ENCODE peak calls at places on chromosomes 11 and 22, in seven cellular contexts. U is CD8-positive, alpha-beta T cell; B is pancreas; S is RWPE1; C is AG09309; L is spleen; I is OCI-LY7. R is an unnamed sample.

GRCh38 chr11:35144103-35144741 is 5.3 kb downstream of the CD44 start:
- DNase-seq in U (peak; percentile 35), B (no peak), S (peak; percentile 80), C (peak; percentile 35), L (peak; percentile 89), I (peak; percentile 81), R (peak; percentile 60)

GRCh38 chr11:8389034-8389996 is 125.6 kb upstream of the LMO1 start:
- DNase-seq in U (no peak), B (peak; percentile 17), S (no peak), C (no peak), L (no peak), I (no peak), R (no peak)

GRCh38 chr11:12235945-12236743 is 125.8 kb downstream of the MICAL2 start:
- DNase-seq in U (no peak), B (no peak), S (peak; percentile 42), C (peak; percentile 68), L (no peak), I (peak; percentile 41), R (peak; percentile 62)

GRCh38 chr11:86486261-86487030 is 111.8 kb downstream of the CCDC81 start:
- DNase-seq in U (no peak), B (no peak), S (no peak), C (no peak), L (peak; percentile 80), I (no peak), R (no peak)

GRCh38 chr11:72828081-72828567 is 13.9 kb downstream of the ATG16L2 start:
- DNase-seq in U (no peak), B (no peak), S (no peak), C (no peak), L (no peak), I (no peak), R (peak; percentile 28)

GRCh38 chr11:30740071-30740470 is 153.9 kb upstream of the MPPED2 start:
- DNase-seq in U (no peak), B (no peak), S (no peak), C (no peak), L (no peak), I (no peak), R (no peak)

GRCh38 chr11:130625907-130626306 is 177.5 kb downstream of the ADAMTS15 start:
- DNase-seq in U (no peak), B (no peak), S (no peak), C (no peak), L (no peak), I (no peak), R (no peak)

GRCh38 chr11:16262645-16262955 is 93.7 kb downstream of the SOX6 start:
- DNase-seq in U (no peak), B (no peak), S (no peak), C (no peak), L (no peak), I (no peak), R (no peak)

GRCh38 chr11:86207413-86207812 is 37.1 kb upstream of the EED start:
- DNase-seq in U (no peak), B (no peak), S (no peak), C (no peak), L (no peak), I (no peak), R (no peak)

GRCh38 chr22:30822216-30823014 is 127.7 kb downstream of the OSBP2 start:
- DNase-seq in U (no peak), B (no peak), S (peak; percentile 22), C (no peak), L (no peak), I (no peak), R (no peak)

GRCh38 chr11:35853871-35854270 is 90.0 kb upstream of the LDLRAD3 start:
- DNase-seq in U (no peak), B (no peak), S (no peak), C (no peak), L (no peak), I (no peak), R (no peak)

GRCh38 chr11:105168457-105168856 is 28.9 kb upstream of the CARD18 start:
- DNase-seq in U (no peak), B (no peak), S (no peak), C (no peak), L (no peak), I (no peak), R (no peak)

GRCh38 chr11:44016546-44017442 is 31.0 kb upstream of the ACCSL start:
- DNase-seq in U (no peak), B (no peak), S (no peak), C (no peak), L (no peak), I (no peak), R (no peak)

GRCh38 chr11:118607401-118608267 is at the start of gene PHLDB1:
- DNase-seq in U (no peak), B (peak; percentile 62), S (peak; percentile 71), C (no peak), L (peak; percentile 84), I (peak; percentile 18), R (peak; percentile 65)

GRCh38 chr22:27260087-27260730 is 541.3 kb downstream of the MN1 start:
- DNase-seq in U (no peak), B (no peak), S (no peak), C (no peak), L (no peak), I (no peak), R (no peak)

GRCh38 chr11:62851807-62852522 is 12.6 kb upstream of the WDR74 start:
- DNase-seq in U (no peak), B (no peak), S (no peak), C (no peak), L (no peak), I (peak; percentile 41), R (no peak)

GRCh38 chr11:46277313-46277622 is 194 bp upstream of the CREB3L1 start:
- DNase-seq in U (no peak), B (no peak), S (peak; percentile 46), C (no peak), L (no peak), I (no peak), R (no peak)

GRCh38 chr11:122882809-122883681 is 486 bp downstream of the JHY start:
- DNase-seq in U (peak; percentile 13), B (peak; percentile 47), S (peak; percentile 36), C (no peak), L (peak; percentile 85), I (no peak), R (peak; percentile 60)

GRCh38 chr11:118138839-118139420 is 13.7 kb downstream of the SCN4B start:
- DNase-seq in U (no peak), B (no peak), S (no peak), C (no peak), L (no peak), I (no peak), R (no peak)

GRCh38 chr11:55719608-55720160 is 53.6 kb upstream of the OR5D13 start:
- DNase-seq in U (no peak), B (no peak), S (no peak), C (no peak), L (no peak), I (no peak), R (no peak)

DNA sequence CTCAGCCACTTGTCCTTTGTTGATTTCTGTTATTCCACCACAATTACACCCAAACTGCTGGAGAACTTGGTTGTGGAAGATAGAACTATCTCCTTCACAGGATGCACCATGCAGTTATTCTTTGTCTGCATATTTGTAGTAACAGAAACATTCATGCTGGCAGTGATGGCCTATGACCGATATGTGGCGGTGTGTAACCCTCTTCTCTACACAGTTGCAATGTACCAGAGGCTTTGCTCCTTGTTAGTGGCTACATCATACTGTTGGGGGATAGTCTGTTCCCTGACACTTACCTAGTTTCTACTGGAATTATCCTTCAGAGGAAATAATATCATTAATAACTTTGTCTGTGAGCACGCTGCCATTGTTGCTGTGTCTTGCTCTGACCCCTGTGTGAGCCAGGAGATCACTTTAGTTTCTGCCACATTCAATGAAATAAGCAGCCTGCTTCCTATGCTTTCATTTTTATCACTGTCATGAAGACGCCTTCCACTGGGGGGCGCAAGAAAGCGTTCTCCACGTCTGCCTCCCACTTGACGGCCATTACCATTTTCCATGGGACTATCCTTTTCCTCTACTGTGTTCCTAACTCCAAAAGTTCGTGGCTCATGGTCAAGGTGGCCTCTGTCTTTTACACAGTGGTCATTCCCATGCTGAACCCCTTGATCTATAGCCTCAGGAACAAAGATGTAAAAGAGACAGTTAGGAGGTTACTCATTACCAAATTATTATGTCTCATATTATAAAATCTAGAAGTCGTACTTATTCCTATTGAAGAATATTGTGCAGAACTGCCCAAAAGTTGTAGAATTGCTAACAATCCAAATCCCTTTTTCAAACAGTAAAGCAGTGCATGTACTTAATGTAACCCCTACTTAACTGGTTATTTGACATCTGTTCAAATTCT is 53.2 kb downstream of the OR4C6 start:
- DNase-seq in U (no peak), B (no peak), S (no peak), C (no peak), L (no peak), I (peak; percentile 3), R (no peak)
- TF ChIP-seq CTCF in U (no peak), B (no peak), S (peak; percentile 12), C (no peak), L (no peak), I (peak; percentile 74), R (peak; percentile 26)

GRCh38 chr22:25169278-25170031 is 30.2 kb upstream of the CRYBB3 start:
- DNase-seq in U (no peak), B (no peak), S (no peak), C (no peak), L (no peak), I (no peak), R (no peak)

GRCh38 chr22:25170426-25170980 is 29.2 kb upstream of the CRYBB3 start:
- DNase-seq in U (no peak), B (no peak), S (no peak), C (no peak), L (no peak), I (no peak), R (no peak)

GRCh38 chr22:25174888-25175411 is 24.7 kb upstream of the CRYBB3 start:
- DNase-seq in U (no peak), B (no peak), S (no peak), C (no peak), L (no peak), I (no peak), R (no peak)

GRCh38 chr22:25174156-25174887 is 25.3 kb upstream of the CRYBB3 start:
- DNase-seq in U (no peak), B (no peak), S (no peak), C (no peak), L (no peak), I (no peak), R (no peak)

GRCh38 chr22:25172153-25172552 is 27.5 kb upstream of the CRYBB3 start:
- DNase-seq in U (no peak), B (no peak), S (no peak), C (no peak), L (no peak), I (no peak), R (peak; percentile 47)
- TF ChIP-seq CTCF in U (peak; percentile 14), B (no peak), S (no peak), C (no peak), L (no peak), I (peak; percentile 53), R (no peak)

GRCh38 chr11:108788565-108789199 is 123.8 kb downstream of the DDX10 start:
- DNase-seq in U (no peak), B (no peak), S (no peak), C (peak; percentile 18), L (no peak), I (peak; percentile 6), R (no peak)
- TF ChIP-seq CTCF in U (no peak), B (no peak), S (no peak), C (peak; percentile 58), L (peak; percentile 25), I (peak; percentile 56), R (no peak)

DNA sequence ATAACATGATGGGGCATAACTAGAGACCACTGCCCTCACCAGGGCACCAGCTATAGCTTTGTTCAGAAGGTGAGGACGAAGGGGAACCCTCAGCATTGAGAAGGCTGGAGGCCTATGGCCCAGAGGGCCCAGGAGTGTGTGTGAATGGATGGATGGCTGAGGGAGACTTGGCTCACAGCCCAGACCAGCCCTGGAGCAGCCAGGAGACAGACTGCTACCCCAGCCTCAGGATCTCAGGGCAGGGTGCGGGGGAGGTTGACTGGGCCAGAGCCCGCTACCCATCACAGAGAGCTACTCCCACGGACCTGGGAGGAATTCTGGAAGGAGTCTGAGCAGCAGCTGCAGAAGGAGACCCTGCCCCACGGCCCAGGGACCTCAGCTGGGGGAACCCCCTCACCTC is 5.5 kb upstream of the CSDC2 start:
- DNase-seq in U (no peak), B (no peak), S (no peak), C (no peak), L (no peak), I (no peak), R (no peak)
- TF ChIP-seq CTCF in U (no peak), B (no peak), S (no peak), C (no peak), L (no peak), I (no peak), R (no peak)

R was measured in GM13976.